ENCODE peak calls at places on chromosomes 6 and 20, in seven cellular contexts. F, N, E, W, G, P and X are unnamed samples.

GRCh38 chr6:150380256-150380655 is 11.4 kb downstream of the IYD start:
- DNase-seq in P (no peak), G (no peak), W (no peak), F (no peak), N (no peak), E (peak), X (no peak)

GRCh38 chr6:39961178-39961577 is 26.9 kb upstream of the MOCS1 start:
- DNase-seq in G (no peak), N (no peak), P (no peak), E (peak), W (no peak), F (no peak), X (no peak)

GRCh38 chr6:8219352-8219943 is 117.1 kb upstream of the EEF1E1 start:
- DNase-seq in N (peak), G (peak), W (no peak), P (no peak), F (peak), E (peak), X (peak)

GRCh38 chr6:38804368-38804767 is 89.3 kb downstream of the DNAH8 start:
- DNase-seq in E (no peak), P (no peak), G (peak), W (no peak), F (no peak), N (no peak), X (no peak)

GRCh38 chr6:144361027-144361426 is 75.9 kb downstream of the UTRN start:
- DNase-seq in E (no peak), N (no peak), F (no peak), G (no peak), P (no peak), W (no peak), X (no peak)

GRCh38 chr20:22928679-22929078 is 106.4 kb upstream of the SSTR4 start:
- DNase-seq in N (no peak), W (no peak), E (no peak), P (no peak), F (no peak), G (no peak), X (no peak)

GRCh38 chr20:9408422-9409300 is 105.7 kb upstream of the LAMP5 start:
- DNase-seq in P (no peak), W (no peak), N (no peak), G (no peak), F (no peak), E (peak), X (no peak)

GRCh38 chr20:13221673-13222318 is 722 bp downstream of the ISM1 start:
- DNase-seq in E (peak), P (peak), F (peak), N (no peak), G (peak), W (peak), X (peak)

GRCh38 chr20:38211200-38212097 is 46.4 kb upstream of the TGM2 start:
- DNase-seq in E (no peak), W (peak), P (no peak), N (no peak), G (no peak), F (no peak), X (no peak)
- H3K27ac ChIP-seq in E (no peak), W (peak), P (no peak), N (peak), G (no peak), F (no peak), X (peak)

GRCh38 chr20:5069141-5069806 is 50.5 kb downstream of the PCNA start:
- DNase-seq in N (no peak), E (no peak), P (no peak), F (no peak), W (no peak), G (no peak), X (no peak)

GRCh38 chr20:5061209-5061608 is 58.5 kb downstream of the PCNA start:
- DNase-seq in G (no peak), F (peak), E (no peak), P (no peak), N (no peak), W (no peak), X (no peak)

GRCh38 chr20:5070081-5070480 is 49.7 kb downstream of the PCNA start:
- DNase-seq in N (no peak), E (no peak), P (no peak), F (no peak), G (no peak), W (no peak), X (no peak)

GRCh38 chr20:5067877-5068276 is 51.9 kb downstream of the PCNA start:
- DNase-seq in E (no peak), P (no peak), N (no peak), W (no peak), F (no peak), G (no peak), X (no peak)

DNA sequence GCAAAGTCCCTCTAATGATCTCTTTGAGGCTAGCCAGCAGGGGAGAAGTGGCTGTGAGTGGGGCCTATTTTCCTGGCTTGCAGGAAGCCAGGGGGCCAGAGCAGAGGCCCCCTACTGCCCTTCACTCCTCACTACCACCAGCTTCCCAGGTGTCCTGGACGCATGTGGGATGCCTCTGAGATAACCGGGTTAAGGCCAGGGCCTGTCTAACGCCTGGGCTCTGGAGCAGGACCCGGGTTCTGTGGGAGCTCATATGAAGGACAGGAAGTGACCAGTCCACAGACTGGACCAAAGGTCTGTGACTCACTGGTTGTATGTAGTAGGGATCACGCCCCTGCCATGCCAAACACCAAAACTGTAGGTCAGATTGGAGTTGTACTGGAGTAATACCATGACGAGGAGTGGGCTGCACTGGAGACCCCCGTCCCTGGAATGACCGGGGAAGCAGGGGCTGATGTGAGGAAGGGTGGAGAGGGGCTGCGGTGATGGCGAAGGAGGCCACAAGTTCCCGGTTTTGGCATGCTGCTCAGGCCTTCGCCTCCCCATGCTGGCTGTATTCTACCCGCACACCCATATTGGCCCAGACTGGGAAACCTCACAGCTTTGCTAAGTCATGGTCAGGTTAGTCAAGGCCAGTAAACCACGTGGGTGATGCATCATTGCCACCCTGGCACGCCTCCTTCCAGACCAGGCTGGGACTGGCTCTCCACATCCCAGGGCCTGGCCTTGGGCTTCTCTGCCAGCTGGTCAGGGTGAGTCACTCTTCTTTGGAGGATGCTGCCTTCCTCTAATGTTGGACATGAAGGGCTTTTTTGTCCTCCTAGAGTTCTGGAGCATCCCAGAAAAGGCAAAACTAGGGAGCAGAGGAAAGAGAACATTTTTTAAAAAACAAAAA is 54.0 kb downstream of the PCNA start:
- DNase-seq in P (peak), F (peak), N (peak), E (peak), W (no peak), G (no peak), X (peak)
- H3K27ac ChIP-seq in P (no peak), F (peak), N (peak), E (peak), W (no peak), G (no peak), X (peak)

DNA sequence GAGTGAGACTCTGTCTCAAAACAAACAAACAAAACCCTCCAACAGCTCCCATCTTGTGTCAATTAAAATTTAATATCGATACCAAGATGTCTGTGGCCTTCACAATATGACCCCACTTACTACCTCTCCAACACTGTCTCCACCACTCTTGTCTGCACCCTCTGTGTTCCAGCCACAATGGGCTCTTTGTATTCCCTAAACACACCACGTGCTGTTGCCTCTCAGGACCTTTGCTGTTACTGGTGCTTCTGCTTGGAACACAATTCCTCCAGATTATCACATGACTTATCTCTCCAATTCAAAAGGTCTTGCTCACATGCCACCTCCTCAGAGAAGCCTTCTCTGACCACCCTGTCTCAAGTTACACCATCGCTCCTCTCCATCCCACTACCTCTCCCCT is 6.0 kb upstream of the HCK start:
- DNase-seq in E (no peak), F (no peak), G (no peak), W (no peak), N (no peak), P (no peak), X (no peak)
- H3K27ac ChIP-seq in E (no peak), F (no peak), G (no peak), W (no peak), N (no peak), P (no peak), X (no peak)

GRCh38 chr6:118546164-118546929 is 1.7 kb upstream of the PLN start:
- DNase-seq in P (no peak), F (no peak), W (no peak), G (no peak), E (no peak), N (no peak), X (no peak)

GRCh38 chr6:118548136-118548535 is at the start of gene PLN:
- DNase-seq in G (no peak), W (no peak), E (no peak), P (no peak), F (no peak), N (no peak), X (no peak)

GRCh38 chr6:118542184-118542952 is 5.7 kb upstream of the PLN start:
- DNase-seq in E (peak), F (no peak), G (no peak), P (no peak), W (no peak), N (no peak), X (no peak)

DNA sequence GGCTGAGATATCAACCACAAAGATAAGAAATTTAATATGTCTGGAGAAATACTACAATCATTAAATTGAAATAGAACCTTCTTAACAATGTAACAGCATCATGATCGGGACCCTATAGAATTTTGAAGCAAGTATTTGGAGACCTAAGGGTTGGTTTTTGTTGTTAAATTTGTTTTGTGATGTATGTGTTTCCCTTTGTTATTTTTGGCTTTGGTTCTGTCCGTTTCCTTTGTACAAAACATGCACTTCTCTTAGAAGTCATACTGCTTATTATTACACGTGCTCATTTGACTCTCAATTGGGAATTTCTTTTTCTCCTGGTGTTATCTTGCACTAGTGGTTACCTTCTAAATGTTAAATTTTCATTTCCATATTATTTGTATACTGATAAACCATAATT is 4.0 kb upstream of the PLN start:
- DNase-seq in W (no peak), E (no peak), G (no peak), N (no peak), P (no peak), F (no peak), X (no peak)
- H3K27ac ChIP-seq in W (no peak), E (no peak), G (no peak), N (no peak), P (no peak), F (no peak), X (peak)

GRCh38 chr20:34558320-34559202 is at the start of gene MAP1LC3A:
- DNase-seq in F (peak), P (peak), W (peak), G (peak), N (peak), E (peak), X (peak)
- H3K27ac ChIP-seq in F (no peak), P (peak), W (peak), G (no peak), N (peak), E (peak), X (peak)

GRCh38 chr6:90336591-90336990 is 39.9 kb upstream of the BACH2 start:
- DNase-seq in P (no peak), F (no peak), N (no peak), G (no peak), E (no peak), W (no peak), X (no peak)
- H3K27ac ChIP-seq in P (no peak), F (no peak), N (no peak), G (no peak), E (no peak), W (no peak), X (no peak)

GRCh38 chr6:78025501-78025900 is 372.7 kb downstream of the MEI4 start:
- DNase-seq in W (no peak), E (no peak), N (no peak), G (no peak), P (no peak), F (no peak), X (no peak)
- H3K27ac ChIP-seq in W (no peak), E (no peak), N (no peak), G (no peak), P (no peak), F (no peak), X (no peak)